ENCODE peak calls at places on chromosomes 7 and 10, in five cellular contexts. T, Q, B, G and E are unnamed samples.

GRCh38 chr7:128920913-128921582 is 10.5 kb upstream of the KCP start:
- DNase-seq in T (no peak), Q (no peak), B (no peak), G (no peak), E (peak; percentile 59)

GRCh38 chr7:22610258-22610657 is 110.3 kb upstream of the STEAP1B start:
- DNase-seq in T (no peak), Q (no peak), B (no peak), G (no peak), E (no peak)

GRCh38 chr10:35574924-35575352 is 30.2 kb upstream of the GJD4 start:
- DNase-seq in T (peak; percentile 78), Q (peak; percentile 53), B (no peak), G (no peak), E (no peak)

GRCh38 chr7:47833211-47833610 is 115.1 kb downstream of the PKD1L1 start:
- DNase-seq in T (no peak), Q (no peak), B (no peak), G (no peak), E (no peak)

GRCh38 chr7:155195939-155196523 is 101.6 kb upstream of the INSIG1 start:
- DNase-seq in T (no peak), Q (no peak), B (no peak), G (no peak), E (no peak)

GRCh38 chr7:39674391-39674790 is 51.0 kb downstream of the RALA start:
- DNase-seq in T (no peak), Q (no peak), B (no peak), G (no peak), E (no peak)

GRCh38 chr10:101451589-101452190 is 97.7 kb downstream of the BTRC start:
- DNase-seq in T (no peak), Q (no peak), B (no peak), G (peak; percentile 98), E (no peak)

GRCh38 chr7:28389504-28390385 is 22.6 kb upstream of the CREB5 start:
- DNase-seq in T (peak; percentile 89), Q (peak; percentile 29), B (peak; percentile 76), G (peak; percentile 82), E (no peak)

GRCh38 chr10:129108378-129108777 is 358.7 kb upstream of the MGMT start:
- DNase-seq in T (no peak), Q (no peak), B (no peak), G (no peak), E (no peak)

GRCh38 chr7:103148131-103148993 is 537 bp downstream of the NAPEPLD start:
- DNase-seq in T (peak; percentile 9), Q (no peak), B (no peak), G (peak; percentile 8), E (no peak)